ENCODE peak calls at places on chromosomes 11 and 22, in eight cellular contexts. B is stromal cell of bone marrow; J is NCI-H460; Z is cortex of kidney; T is fibroblast of mammary gland; H is Right ventricle myocardium superior; R is stimulated activated CD4-positive, alpha-beta T cell treated with anti-CD3 and anti-CD28 coated beads, Interleukin-15, amount 100 ng/mL, for 48 hours; G is NCI-H2171 treated with DMSO at 0.1 percent for 48 hours. M is an unnamed sample.

GRCh38 chr11:66970808-66971442 is 4.2 kb upstream of the C11orf86 start:
- DNase-seq in B (peak), J (peak), Z (no peak), T (peak), H (no peak), R (peak), G (no peak), M (peak)

GRCh38 chr11:132187814-132188213 is 817.4 kb downstream of the NTM start:
- DNase-seq in B (peak), J (no peak), Z (no peak), T (no peak), H (no peak), R (no peak), G (no peak), M (no peak)

GRCh38 chr11:21110378-21110777 is 441.0 kb downstream of the NELL1 start:
- DNase-seq in B (no peak), J (no peak), Z (no peak), T (no peak), H (no peak), R (no peak), G (no peak), M (no peak)

GRCh38 chr11:1917523-1918435 is 1.7 kb upstream of the TNNT3 start:
- DNase-seq in B (no peak), J (no peak), Z (no peak), T (no peak), H (peak), R (no peak), G (no peak), M (no peak)

GRCh38 chr22:28505416-28506156 is 174.1 kb downstream of the TTC28 start:
- DNase-seq in B (no peak), J (no peak), Z (no peak), T (no peak), H (no peak), R (no peak), G (no peak), M (no peak)

GRCh38 chr11:90288207-90288821 is 65.5 kb upstream of the CHORDC1 start:
- DNase-seq in B (peak), J (no peak), Z (no peak), T (peak), H (no peak), R (no peak), G (peak), M (no peak)

GRCh38 chr11:44987506-44987905 is 36.8 kb upstream of the TP53I11 start:
- DNase-seq in B (no peak), J (no peak), Z (no peak), T (no peak), H (no peak), R (no peak), G (peak), M (no peak)

GRCh38 chr22:45585946-45586540 is 83.4 kb downstream of the FBLN1 start:
- DNase-seq in B (no peak), J (no peak), Z (no peak), T (no peak), H (no peak), R (no peak), G (no peak), M (no peak)

GRCh38 chr11:1935156-1936071 is 11.7 kb upstream of the MRPL23 start:
- DNase-seq in B (no peak), J (no peak), Z (no peak), T (no peak), H (peak), R (no peak), G (no peak), M (no peak)

GRCh38 chr22:39916496-39916895 is 15.6 kb downstream of the GRAP2 start:
- DNase-seq in B (no peak), J (no peak), Z (no peak), T (no peak), H (no peak), R (no peak), G (no peak), M (no peak)

GRCh38 chr11:5575159-5575558 is 5.5 kb upstream of the OR52B6 start:
- DNase-seq in B (no peak), J (no peak), Z (no peak), T (no peak), H (no peak), R (no peak), G (no peak), M (no peak)

GRCh38 chr11:44333271-44334218 is 23.6 kb upstream of the ALX4 start:
- DNase-seq in B (no peak), J (peak), Z (no peak), T (peak), H (no peak), R (no peak), G (no peak), M (no peak)

GRCh38 chr22:42385691-42386090 is 46.5 kb downstream of the NFAM1 start:
- DNase-seq in B (no peak), J (no peak), Z (no peak), T (no peak), H (no peak), R (no peak), G (peak), M (no peak)

GRCh38 chr11:44416776-44417175 is 106.8 kb upstream of the ALX4 start:
- DNase-seq in B (no peak), J (no peak), Z (no peak), T (peak), H (no peak), R (no peak), G (no peak), M (peak)

GRCh38 chr22:30336752-30337460 is 10.2 kb upstream of the TBC1D10A start:
- DNase-seq in B (no peak), J (no peak), Z (no peak), T (no peak), H (peak), R (no peak), G (no peak), M (no peak)

GRCh38 chr22:28978158-28978557 is 83.5 kb downstream of the C22orf31 start:
- DNase-seq in B (no peak), J (no peak), Z (no peak), T (peak), H (no peak), R (no peak), G (no peak), M (peak)

M was measured in foreskin fibroblast.